ENCODE peak calls at places on chromosomes 12 and 14, in four cellular contexts. P, V, F and Z are unnamed samples.

GRCh38 chr14:37329189-37330001 is 131.7 kb downstream of the MIPOL1 start:
- DNase-seq in P (no peak), V (no peak), F (no peak), Z (no peak)

GRCh38 chr12:76698316-76698715 is 65.6 kb upstream of the ZDHHC17 start:
- DNase-seq in P (no peak), V (no peak), F (no peak), Z (no peak)

GRCh38 chr12:34601689-34602088 is 579.4 kb downstream of the ALG10 start:
- DNase-seq in P (no peak), V (no peak), F (no peak), Z (no peak)

GRCh38 chr14:88277205-88277604 is 45.9 kb downstream of the KCNK10 start:
- DNase-seq in P (no peak), V (no peak), F (no peak), Z (no peak)

GRCh38 chr14:104363891-104364760 is 215.4 kb upstream of the C14orf180 start:
- DNase-seq in P (no peak), V (no peak), F (no peak), Z (no peak)

GRCh38 chr14:77302926-77303325 is 17.8 kb downstream of the POMT2 start:
- DNase-seq in P (no peak), V (peak), F (no peak), Z (no peak)

GRCh38 chr12:8501720-8502119 is 11.6 kb upstream of the CLEC4D start:
- DNase-seq in P (peak), V (no peak), F (no peak), Z (no peak)

GRCh38 chr14:73526036-73526984 is 10.6 kb upstream of the ACOT1 start:
- DNase-seq in P (no peak), V (peak), F (no peak), Z (no peak)

GRCh38 chr12:107435072-107435471 is 250.5 kb upstream of the PWP1 start:
- DNase-seq in P (no peak), V (no peak), F (no peak), Z (no peak)

GRCh38 chr14:61866932-61867920 is 105.0 kb downstream of the SNAPC1 start:
- DNase-seq in P (peak), V (no peak), F (no peak), Z (no peak)

GRCh38 chr12:24574538-24574937 is 374.4 kb downstream of the BCAT1 start:
- DNase-seq in P (no peak), V (no peak), F (no peak), Z (no peak)

GRCh38 chr12:3988519-3989217 is 115.5 kb upstream of the PARP11 start:
- DNase-seq in P (peak), V (no peak), F (no peak), Z (no peak)

GRCh38 chr12:12645485-12645884 is 33.8 kb downstream of the CREBL2 start:
- DNase-seq in P (no peak), V (peak), F (no peak), Z (no peak)

GRCh38 chr12:82425241-82425640 is 66.9 kb downstream of the METTL25 start:
- DNase-seq in P (no peak), V (peak), F (no peak), Z (no peak)

GRCh38 chr12:119940881-119941280 is 48.2 kb upstream of the BICDL1 start:
- DNase-seq in P (no peak), V (peak), F (no peak), Z (no peak)

GRCh38 chr14:101875726-101876268 is 88.6 kb upstream of the DYNC1H1 start:
- DNase-seq in P (no peak), V (no peak), F (no peak), Z (no peak)

GRCh38 chr14:64201296-64201695 is 92.9 kb downstream of the ESR2 start:
- DNase-seq in P (no peak), V (no peak), F (no peak), Z (no peak)

GRCh38 chr14:37145395-37145794 is 27.0 kb downstream of the SLC25A21 start:
- DNase-seq in P (no peak), V (peak), F (no peak), Z (no peak)